ENCODE peak calls at places on chromosome 18, in seven cellular contexts. C is ELF-1, U is transverse colon, D is small intestine, N is tibial artery, B is NCI-H1092 treated with DMSO at 0.1 percent for 48 hours, O is GM20000. E is an unnamed sample.

GRCh38 chr18:62524443-62525200 is 1.8 kb downstream of the ZCCHC2 start:
- DNase-seq in C (peak; percentile 78), U (peak; percentile 71), D (peak; percentile 65), N (peak; percentile 47), B (peak; percentile 68), O (peak; percentile 74), E (no peak)

GRCh38 chr18:25875574-25875973 is 214.8 kb downstream of the SS18 start:
- DNase-seq in C (no peak), U (no peak), D (no peak), N (no peak), B (no peak), O (no peak), E (no peak)

GRCh38 chr18:68520406-68521075 is 194.4 kb downstream of the TMX3 start:
- DNase-seq in C (no peak), U (no peak), D (no peak), N (no peak), B (no peak), O (no peak), E (no peak)

GRCh38 chr18:46335551-46336059 is 231.4 kb downstream of the HAUS1 start:
- DNase-seq in C (peak; percentile 42), U (no peak), D (no peak), N (no peak), B (peak; percentile 65), O (no peak), E (no peak)

GRCh38 chr18:68499141-68499540 is 215.8 kb downstream of the TMX3 start:
- DNase-seq in C (no peak), U (no peak), D (no peak), N (no peak), B (no peak), O (no peak), E (no peak)

GRCh38 chr18:45951021-45951714 is 16.0 kb downstream of the EPG5 start:
- DNase-seq in C (no peak), U (no peak), D (no peak), N (peak; percentile 28), B (no peak), O (no peak), E (no peak)

GRCh38 chr18:9933865-9934264 is 20.0 kb downstream of the VAPA start:
- DNase-seq in C (no peak), U (no peak), D (no peak), N (no peak), B (no peak), O (no peak), E (no peak)

GRCh38 chr18:79570266-79571201 is 109.1 kb upstream of the CTDP1 start:
- DNase-seq in C (no peak), U (peak; percentile 4), D (no peak), N (no peak), B (peak; percentile 82), O (no peak), E (no peak)

GRCh38 chr18:58106674-58107058 is 62.6 kb downstream of the NEDD4L start:
- DNase-seq in C (no peak), U (no peak), D (no peak), N (no peak), B (no peak), O (no peak), E (no peak)

GRCh38 chr18:46718501-46719341 is 38.1 kb downstream of the ST8SIA5 start:
- DNase-seq in C (no peak), U (no peak), D (no peak), N (no peak), B (no peak), O (no peak), E (no peak)

GRCh38 chr18:48922203-48922800 is 28.5 kb downstream of the SMAD7 start:
- DNase-seq in C (peak; percentile 1), U (no peak), D (no peak), N (no peak), B (no peak), O (no peak), E (no peak)

GRCh38 chr18:32831781-32832180 is 59.0 kb upstream of the KLHL14 start:
- DNase-seq in C (no peak), U (no peak), D (no peak), N (no peak), B (no peak), O (no peak), E (no peak)

GRCh38 chr18:75156831-75157230 is 52.1 kb downstream of the PTGR3 start:
- DNase-seq in C (no peak), U (no peak), D (no peak), N (no peak), B (no peak), O (no peak), E (no peak)

GRCh38 chr18:35463050-35463449 is 34.7 kb downstream of the INO80C start:
- DNase-seq in C (no peak), U (no peak), D (no peak), N (no peak), B (no peak), O (no peak), E (no peak)

GRCh38 chr18:63319383-63320040 is at the start of gene BCL2:
- DNase-seq in C (peak; percentile 28), U (peak; percentile 45), D (peak; percentile 38), N (peak; percentile 41), B (peak; percentile 81), O (no peak), E (no peak)

GRCh38 chr18:48543228-48543627 is 4.4 kb downstream of the CTIF start:
- DNase-seq in C (peak; percentile 84), U (no peak), D (no peak), N (no peak), B (no peak), O (no peak), E (no peak)

GRCh38 chr18:22630980-22631379 is 213.3 kb upstream of the CTAGE1 start:
- DNase-seq in C (no peak), U (no peak), D (no peak), N (no peak), B (no peak), O (no peak), E (no peak)

GRCh38 chr18:26460449-26461091 is 87.8 kb downstream of the KCTD1 start:
- DNase-seq in C (no peak), U (no peak), D (no peak), N (no peak), B (peak; percentile 60), O (peak; percentile 58), E (no peak)

GRCh38 chr18:55245200-55245599 is 285.9 kb upstream of the CCDC68 start:
- DNase-seq in C (no peak), U (no peak), D (no peak), N (no peak), B (no peak), O (no peak), E (no peak)

GRCh38 chr18:55552498-55553189 is 35.3 kb downstream of the TCF4 start:
- DNase-seq in C (no peak), U (no peak), D (no peak), N (no peak), B (peak; percentile 67), O (no peak), E (no peak)

GRCh38 chr18:79796016-79796415 is 1.7 kb upstream of the KCNG2 start:
- DNase-seq in C (no peak), U (no peak), D (no peak), N (no peak), B (no peak), O (no peak), E (no peak)

GRCh38 chr18:64258111-64258650 is 109.3 kb upstream of the LINC00305 start:
- DNase-seq in C (no peak), U (no peak), D (no peak), N (no peak), B (no peak), O (no peak), E (no peak)

GRCh38 chr18:54269924-54270844 is 867 bp downstream of the POLI start:
- DNase-seq in C (peak; percentile 86), U (peak; percentile 66), D (peak; percentile 54), N (no peak), B (peak; percentile 65), O (peak; percentile 34), E (no peak)

GRCh38 chr18:47160256-47160655 is 10.0 kb upstream of the HDHD2 start:
- DNase-seq in C (no peak), U (no peak), D (no peak), N (no peak), B (no peak), O (no peak), E (no peak)

GRCh38 chr18:79460445-79461300 is 64.9 kb downstream of the NFATC1 start:
- DNase-seq in C (no peak), U (no peak), D (no peak), N (no peak), B (no peak), O (peak; percentile 90), E (no peak)

GRCh38 chr18:11985532-11985931 is 4.2 kb downstream of the IMPA2 start:
- DNase-seq in C (no peak), U (no peak), D (no peak), N (no peak), B (no peak), O (no peak), E (no peak)

GRCh38 chr18:74468547-74469014 is 11.5 kb upstream of the DIPK1C start:
- DNase-seq in C (no peak), U (no peak), D (no peak), N (no peak), B (no peak), O (no peak), E (no peak)

GRCh38 chr18:51582551-51582950 is 385.1 kb upstream of the MEX3C start:
- DNase-seq in C (no peak), U (no peak), D (no peak), N (no peak), B (no peak), O (no peak), E (no peak)

GRCh38 chr18:23529597-23529996 is 26.3 kb downstream of the RMC1 start:
- DNase-seq in C (no peak), U (no peak), D (no peak), N (no peak), B (no peak), O (no peak), E (no peak)

GRCh38 chr18:22391571-22392359 is 25.9 kb downstream of the CTAGE1 start:
- DNase-seq in C (no peak), U (peak; percentile 74), D (peak; percentile 87), N (peak; percentile 27), B (no peak), O (no peak), E (no peak)

GRCh38 chr18:58005036-58005435 is 39.0 kb upstream of the NEDD4L start:
- DNase-seq in C (no peak), U (no peak), D (no peak), N (no peak), B (no peak), O (no peak), E (no peak)

GRCh38 chr18:48127546-48128105 is 197.2 kb upstream of the SMAD2 start:
- DNase-seq in C (no peak), U (no peak), D (no peak), N (no peak), B (no peak), O (no peak), E (no peak)

GRCh38 chr18:75100832-75101630 is 107.9 kb downstream of the PTGR3 start:
- DNase-seq in C (no peak), U (no peak), D (no peak), N (no peak), B (no peak), O (no peak), E (no peak)

GRCh38 chr18:48868468-48869466 is 82.0 kb downstream of the SMAD7 start:
- DNase-seq in C (no peak), U (peak; percentile 19), D (peak; percentile 30), N (no peak), B (peak; percentile 25), O (peak; percentile 88), E (no peak)

GRCh38 chr18:63207154-63207790 is 112.3 kb downstream of the BCL2 start:
- DNase-seq in C (no peak), U (peak; percentile 59), D (peak; percentile 37), N (no peak), B (peak; percentile 97), O (peak; percentile 41), E (no peak)

GRCh38 chr18:37524546-37525301 is 40.9 kb downstream of the CELF4 start:
- DNase-seq in C (peak; percentile 54), U (no peak), D (no peak), N (no peak), B (no peak), O (no peak), E (no peak)

E was measured in cortex of kidney.